ENCODE peak calls at places on chromosomes 11 and 22, in eight cellular contexts. A, Y, J, X, W, B, F and I are unnamed samples.

GRCh38 chr22:44881624-44882023 is 128.2 kb downstream of the PHF21B start:
- DNase-seq in J (no peak), Y (no peak), A (no peak), X (no peak), F (no peak), B (peak), W (no peak), I (no peak)

GRCh38 chr22:20205964-20206708 is 55.3 kb upstream of the CCDC188 start:
- DNase-seq in B (peak), J (peak), X (peak), F (peak), A (peak), Y (no peak), W (peak), I (peak)

GRCh38 chr11:99865951-99866350 is 821.1 kb upstream of the ARHGAP42 start:
- DNase-seq in Y (no peak), J (no peak), A (peak), B (no peak), X (no peak), W (peak), F (peak), I (no peak)

GRCh38 chr22:50294319-50294656 is 13.2 kb downstream of the PLXNB2 start:
- DNase-seq in B (no peak), W (no peak), J (peak), A (no peak), Y (no peak), X (no peak), F (no peak), I (no peak)

GRCh38 chr22:46219650-46220049 is 30.4 kb downstream of the CDPF1 start:
- DNase-seq in A (no peak), F (no peak), W (no peak), J (no peak), B (no peak), X (no peak), Y (no peak), I (no peak)

GRCh38 chr22:37270928-37271650 is 11.2 kb upstream of the CYTH4 start:
- DNase-seq in W (peak), Y (no peak), B (no peak), J (peak), F (no peak), A (no peak), X (no peak), I (no peak)

GRCh38 chr22:19122752-19123492 is 710 bp upstream of the DGCR2 start:
- DNase-seq in Y (no peak), X (peak), F (no peak), W (no peak), J (peak), B (no peak), A (no peak), I (no peak)

GRCh38 chr11:44426958-44427357 is 117.0 kb upstream of the ALX4 start:
- DNase-seq in J (no peak), A (no peak), W (no peak), X (no peak), F (no peak), Y (no peak), B (no peak), I (no peak)

GRCh38 chr11:128790200-128790599 is 76.9 kb downstream of the KCNJ1 start:
- DNase-seq in F (peak), X (peak), W (no peak), A (no peak), B (no peak), J (peak), Y (peak), I (no peak)

GRCh38 chr11:121391914-121392313 is 60.2 kb upstream of the SORL1 start:
- DNase-seq in J (no peak), A (peak), B (no peak), Y (peak), W (peak), X (no peak), F (no peak), I (peak)

GRCh38 chr11:17063171-17064002 is 14.1 kb downstream of the RPS13 start:
- DNase-seq in B (peak), X (peak), F (peak), Y (no peak), W (peak), J (peak), A (peak), I (peak)